ENCODE peak calls at places on chromosomes 1 and 21, in four cellular contexts. V is fibroblast of the aortic adventitia, W is WERI-Rb-1, U is astrocyte of the spinal cord. T is an unnamed sample.

GRCh38 chr1:159821171-159821867 is 5.4 kb upstream of the SLAMF8 start:
- DNase-seq in W (peak; percentile 59), U (peak; percentile 59), V (peak; percentile 62), T (no peak)

GRCh38 chr1:66445492-66446181 is 88.3 kb upstream of the SGIP1 start:
- DNase-seq in W (no peak), V (no peak), U (no peak), T (no peak)

GRCh38 chr1:15222653-15223303 is 24.2 kb upstream of the FHAD1 start:
- DNase-seq in W (no peak), V (no peak), U (no peak), T (no peak)

GRCh38 chr1:67149179-67149770 is 14.5 kb upstream of the C1orf141 start:
- DNase-seq in V (peak; percentile 91), W (peak; percentile 78), U (peak; percentile 82), T (peak; percentile 89)

GRCh38 chr1:206674745-206675175 is 9.9 kb upstream of the MAPKAPK2 start:
- DNase-seq in V (peak; percentile 99), W (no peak), U (peak; percentile 99), T (peak; percentile 99)

GRCh38 chr1:57637155-57637554 is 213.3 kb upstream of the DAB1 start:
- DNase-seq in V (peak; percentile 81), W (no peak), U (no peak), T (peak; percentile 77)

GRCh38 chr1:43317817-43318471 is 17.2 kb downstream of the TIE1 start:
- DNase-seq in W (peak; percentile 32), V (no peak), U (no peak), T (no peak)

GRCh38 chr1:202860744-202861419 is 28.1 kb downstream of the RABIF start:
- DNase-seq in W (peak; percentile 86), V (peak; percentile 11), U (peak; percentile 22), T (peak; percentile 30)

GRCh38 chr21:27513016-27513415 is 546.1 kb upstream of the ADAMTS5 start:
- DNase-seq in V (peak; percentile 82), W (no peak), U (no peak), T (peak; percentile 29)

GRCh38 chr1:935751-936231 is 12.1 kb downstream of the SAMD11 start:
- DNase-seq in W (peak; percentile 86), V (no peak), U (no peak), T (no peak)

GRCh38 chr1:153532161-153532560 is 3.6 kb downstream of the S100A6 start:
- DNase-seq in U (no peak), W (peak; percentile 71), V (no peak), T (no peak)

GRCh38 chr1:58763214-58763613 is 20.6 kb downstream of the JUN start:
- DNase-seq in U (peak; percentile 89), V (peak; percentile 79), W (no peak), T (peak; percentile 83)

GRCh38 chr1:107766533-107766932 is 198.4 kb downstream of the VAV3 start:
- DNase-seq in V (no peak), W (no peak), U (no peak), T (no peak)

GRCh38 chr1:29210278-29211085 is 20.3 kb downstream of the MECR start:
- DNase-seq in V (no peak), W (peak; percentile 90), U (no peak), T (no peak)

GRCh38 chr1:198320748-198321147 is 163.9 kb downstream of the NEK7 start:
- DNase-seq in W (no peak), U (no peak), V (no peak), T (no peak)

GRCh38 chr1:82453511-82454185 is 652.9 kb downstream of the ADGRL2 start:
- DNase-seq in W (no peak), U (no peak), V (no peak), T (no peak)

GRCh38 chr1:114113801-114114750 is 39.6 kb downstream of the SYT6 start:
- DNase-seq in W (no peak), V (no peak), U (peak; percentile 27), T (no peak)

GRCh38 chr1:53237638-53238037 is 680 bp downstream of the MAGOH start:
- DNase-seq in W (no peak), U (no peak), V (no peak), T (no peak)

GRCh38 chr1:87252406-87252805 is 76.3 kb upstream of the LMO4 start:
- DNase-seq in U (no peak), W (no peak), V (peak; percentile 25), T (peak; percentile 8)

GRCh38 chr1:77632216-77632615 is 50.2 kb downstream of the ZZZ3 start:
- DNase-seq in U (no peak), W (no peak), V (no peak), T (no peak)

GRCh38 chr1:100868364-100868995 is 26.2 kb downstream of the EXTL2 start:
- DNase-seq in U (peak; percentile 72), W (no peak), V (peak; percentile 78), T (peak; percentile 78)

GRCh38 chr1:224259986-224260385 is 70.0 kb downstream of the NVL start:
- DNase-seq in W (no peak), U (peak; percentile 25), V (peak; percentile 12), T (peak; percentile 49)

GRCh38 chr1:221961532-221962292 is 219.8 kb upstream of the DUSP10 start:
- DNase-seq in V (peak; percentile 44), W (no peak), U (peak; percentile 81), T (peak; percentile 41)

GRCh38 chr1:40676516-40676915 is 11.0 kb upstream of the RIMS3 start:
- DNase-seq in V (no peak), W (no peak), U (no peak), T (no peak)

GRCh38 chr21:29718081-29718815 is 221.5 kb downstream of the GRIK1 start:
- DNase-seq in U (no peak), V (peak; percentile 73), W (no peak), T (peak; percentile 47)

GRCh38 chr1:156705321-156705917 is at the start of gene CRABP2:
- DNase-seq in W (peak; percentile 94), U (no peak), V (peak; percentile 66), T (no peak)

GRCh38 chr1:150513275-150513885 is 2.2 kb upstream of the FALEC start:
- DNase-seq in U (no peak), V (no peak), W (peak; percentile 58), T (no peak)

GRCh38 chr1:217313096-217313495 is 317.8 kb downstream of the GPATCH2 start:
- DNase-seq in U (no peak), W (no peak), V (no peak), T (no peak)

GRCh38 chr1:217315346-217315745 is 315.5 kb downstream of the GPATCH2 start:
- DNase-seq in W (no peak), V (peak; percentile 2), U (no peak), T (peak; percentile 25)

DNA sequence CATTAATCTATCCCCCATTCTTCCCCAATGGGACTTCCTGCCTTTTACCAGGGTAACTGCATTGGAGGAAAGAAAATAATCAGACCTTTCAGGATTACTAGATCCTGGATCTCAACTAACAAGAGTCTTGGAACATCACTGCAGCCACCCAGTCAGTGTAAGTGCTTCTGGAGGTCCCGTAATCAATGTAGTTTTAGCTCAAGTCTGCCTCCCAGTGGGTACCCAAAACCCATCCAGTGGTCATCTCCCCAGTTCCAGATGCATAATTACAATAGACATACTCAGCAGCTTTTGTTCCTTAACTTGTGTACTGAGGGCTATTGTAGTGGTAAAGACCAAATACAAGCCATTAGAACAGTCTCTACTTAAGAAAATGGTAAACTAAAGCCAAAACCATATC is 319.1 kb downstream of the GPATCH2 start:
- DNase-seq in W (peak; percentile 51), V (peak; percentile 19), U (no peak), T (peak; percentile 36)
- TF ChIP-seq CTCF in W (peak; percentile 70), V (peak; percentile 30), U (peak; percentile 18), T (peak; percentile 32)

DNA sequence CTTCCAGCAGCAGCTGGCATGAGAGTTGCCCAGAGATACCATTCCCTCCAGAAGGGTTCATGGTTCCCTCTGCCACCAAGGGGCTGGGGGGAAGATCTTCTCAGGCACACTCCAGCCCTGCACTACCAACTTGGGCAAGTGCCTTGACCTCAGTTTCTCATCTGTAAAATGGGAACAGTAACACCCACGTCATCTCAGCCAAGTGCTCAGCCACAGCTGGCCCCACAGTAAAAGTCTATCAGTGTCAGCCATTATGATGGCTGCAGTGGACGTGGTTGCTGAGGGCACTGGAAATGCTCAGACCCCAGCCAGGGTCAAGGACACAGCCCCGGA is 16.3 kb upstream of the TAS1R2 start:
- DNase-seq in U (no peak), V (no peak), W (no peak), T (no peak)
- H3K4me3 ChIP-seq in U (no peak overlapping the region), V (no peak overlapping the region), W (no peak overlapping the region), T (no peak overlapping the region)

GRCh38 chr1:213111502-213111901 is 60.5 kb downstream of the RPS6KC1 start:
- DNase-seq in W (no peak), V (no peak), U (no peak), T (no peak)
- TF ChIP-seq CTCF in W (no peak), V (no peak), U (no peak), T (no peak)

GRCh38 chr1:11858158-11858557 is 587 bp downstream of the NPPB start:
- DNase-seq in U (no peak), V (no peak), W (no peak), T (no peak)

GRCh38 chr1:11858613-11858967 is at the start of gene NPPB:
- DNase-seq in V (no peak), W (no peak), U (no peak), T (no peak)

GRCh38 chr1:11860083-11860482 is 1.3 kb upstream of the NPPB start:
- DNase-seq in U (no peak), V (no peak), W (no peak), T (no peak)

GRCh38 chr1:11860586-11860985 is 1.8 kb upstream of the NPPB start:
- DNase-seq in U (no peak), V (no peak), W (peak; percentile 65), T (no peak)

DNA sequence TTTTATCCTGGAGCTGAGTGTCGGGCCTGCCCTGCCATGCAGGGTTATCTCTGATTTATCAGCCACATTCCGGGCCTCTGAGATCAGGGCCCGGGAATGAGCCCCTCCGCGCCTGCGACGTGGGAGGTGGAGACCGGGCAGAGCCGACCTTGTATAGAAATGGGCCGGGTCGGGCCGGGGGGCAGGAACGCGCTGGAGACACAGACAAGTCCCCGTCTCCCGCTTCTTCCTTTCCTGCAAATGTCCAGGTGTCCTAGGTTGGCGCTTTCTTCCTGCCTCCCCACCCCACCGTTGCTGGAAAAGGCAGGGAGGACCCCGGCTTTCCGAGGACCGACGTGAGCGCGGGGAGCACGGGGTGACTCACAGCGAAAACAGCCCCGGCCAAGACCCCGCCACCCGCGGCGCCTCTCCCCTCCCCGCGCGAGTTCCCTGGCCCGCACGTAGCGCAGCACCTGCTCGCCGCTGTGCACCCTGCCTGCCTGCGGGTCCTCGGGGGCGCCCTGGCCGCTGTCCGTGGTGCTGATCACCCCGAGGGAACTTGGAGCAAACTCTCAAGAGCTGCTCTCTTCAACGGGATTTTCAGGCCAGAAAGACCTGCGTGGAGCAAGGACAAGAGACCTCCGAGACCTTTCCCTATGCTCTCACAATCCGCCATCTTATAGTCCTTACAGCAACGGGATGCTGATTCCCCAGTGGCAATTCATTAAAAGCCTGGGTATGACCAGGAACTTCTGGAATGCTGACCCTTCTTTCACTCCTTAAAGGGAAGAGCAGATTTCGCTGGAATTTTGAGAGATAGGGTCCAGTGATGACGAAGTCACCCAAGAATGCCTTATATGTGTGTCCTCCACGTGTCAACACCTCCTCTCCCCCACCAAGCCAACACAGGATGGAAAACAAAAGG is 475 bp upstream of the NPPB start:
- DNase-seq in V (peak; percentile 62), W (no peak), U (peak; percentile 65), T (peak; percentile 74)
- H3K4me3 ChIP-seq in V (no peak overlapping the region), W (no peak overlapping the region), U (no peak overlapping the region), T (no peak overlapping the region)